ENCODE peak calls at places on chromosomes 11 and 22, in ten cellular contexts. L is heart right ventricle, P is cardiac muscle cell, F is sigmoid colon, A is body of pancreas, V is retinal pigment epithelial cell, J is A549, B is fibroblast of lung, Z is tibial artery, D is endothelial cell of umbilical vein. C is an unnamed sample.

GRCh38 chr22:21666786-21667185 is 974 bp downstream of the PPIL2 start:
- DNase-seq in L (no peak), P (no peak), F (no peak), A (no peak), V (no peak), J (no peak), B (no peak), Z (no peak), D (no peak), C (no peak)

GRCh38 chr11:58142781-58143180 is 17.5 kb upstream of the OR9I1 start:
- DNase-seq in L (no peak), P (no peak), F (no peak), A (no peak), V (no peak), J (no peak), B (no peak), Z (no peak), D (no peak), C (no peak)

GRCh38 chr11:13885083-13885482 is 77.4 kb upstream of the SPON1 start:
- DNase-seq in L (no peak), P (no peak), F (no peak), A (no peak), V (no peak), J (no peak), B (no peak), Z (no peak), D (no peak), C (no peak)

GRCh38 chr11:14582835-14583234 is 60.8 kb upstream of the PDE3B start:
- DNase-seq in L (no peak), P (no peak), F (no peak), A (no peak), V (no peak), J (no peak), B (peak), Z (no peak), D (no peak), C (no peak)

GRCh38 chr11:57205046-57205671 is 23.4 kb downstream of the LRRC55 start:
- DNase-seq in L (peak), P (no peak), F (no peak), A (no peak), V (no peak), J (no peak), B (peak), Z (no peak), D (no peak), C (no peak)

GRCh38 chr22:39825661-39826102 is 67.9 kb downstream of the ENTHD1 start:
- DNase-seq in L (no peak), P (no peak), F (no peak), A (no peak), V (no peak), J (no peak), B (no peak), Z (no peak), D (no peak), C (no peak)

GRCh38 chr11:58573451-58574104 is 2.1 kb downstream of the LPXN start:
- DNase-seq in L (no peak), P (peak), F (peak), A (peak), V (peak), J (peak), B (peak), Z (peak), D (peak), C (peak)

GRCh38 chr22:38953091-38953490 is 4.3 kb upstream of the APOBEC3A start:
- DNase-seq in L (no peak), P (no peak), F (peak), A (peak), V (no peak), J (no peak), B (no peak), Z (peak), D (no peak), C (no peak)

GRCh38 chr11:69715446-69715845 is 11.6 kb upstream of the FGF19 start:
- DNase-seq in L (no peak), P (no peak), F (no peak), A (no peak), V (no peak), J (no peak), B (no peak), Z (no peak), D (no peak), C (no peak)

GRCh38 chr11:119970566-119970965 is 167.3 kb downstream of the TRIM29 start:
- DNase-seq in L (no peak), P (no peak), F (no peak), A (no peak), V (no peak), J (no peak), B (no peak), Z (no peak), D (no peak), C (no peak)

GRCh38 chr11:44978961-44979331 is 28.3 kb upstream of the TP53I11 start:
- DNase-seq in L (no peak), P (no peak), F (no peak), A (peak), V (no peak), J (peak), B (no peak), Z (no peak), D (peak), C (no peak)

GRCh38 chr11:62603771-62604170 is 2.1 kb upstream of the MTA2 start:
- DNase-seq in L (no peak), P (no peak), F (no peak), A (no peak), V (no peak), J (no peak), B (no peak), Z (no peak), D (no peak), C (no peak)

GRCh38 chr11:2446590-2447252 is 1.9 kb downstream of the KCNQ1 start:
- DNase-seq in L (no peak), P (no peak), F (no peak), A (peak), V (no peak), J (no peak), B (no peak), Z (no peak), D (no peak), C (no peak)

GRCh38 chr11:41920374-41920773 is 460.9 kb upstream of the LRRC4C start:
- DNase-seq in L (no peak), P (no peak), F (no peak), A (no peak), V (no peak), J (no peak), B (no peak), Z (no peak), D (no peak), C (no peak)

GRCh38 chr11:78783301-78783700 is 208.6 kb upstream of the NARS2 start:
- DNase-seq in L (no peak), P (no peak), F (no peak), A (no peak), V (no peak), J (no peak), B (no peak), Z (no peak), D (no peak), C (no peak)

GRCh38 chr11:62431171-62431895 is 12.5 kb downstream of the SCGB1A1 start:
- DNase-seq in L (no peak), P (no peak), F (no peak), A (no peak), V (no peak), J (no peak), B (peak), Z (no peak), D (no peak), C (no peak)

GRCh38 chr11:69131644-69132300 is 24.0 kb upstream of the SMIM38 start:
- DNase-seq in L (peak), P (peak), F (no peak), A (peak), V (no peak), J (peak), B (peak), Z (peak), D (peak), C (peak)

GRCh38 chr11:41494716-41495115 is 35.3 kb upstream of the LRRC4C start:
- DNase-seq in L (no peak), P (no peak), F (no peak), A (no peak), V (no peak), J (no peak), B (no peak), Z (no peak), D (no peak), C (no peak)

GRCh38 chr11:67240575-67241389 is 25.5 kb upstream of the GRK2 start:
- DNase-seq in L (peak), P (peak), F (peak), A (peak), V (peak), J (peak), B (peak), Z (peak), D (peak), C (no peak)

GRCh38 chr11:40293655-40294342 is 1165.7 kb downstream of the LRRC4C start:
- DNase-seq in L (peak), P (peak), F (peak), A (peak), V (peak), J (peak), B (peak), Z (peak), D (peak), C (peak)

GRCh38 chr11:20493340-20493739 is 105.8 kb downstream of the PRMT3 start:
- DNase-seq in L (no peak), P (no peak), F (no peak), A (no peak), V (no peak), J (no peak), B (no peak), Z (no peak), D (no peak), C (no peak)

GRCh38 chr22:22465782-22466181 is 42.8 kb downstream of the ZNF280B start:
- DNase-seq in L (no peak), P (no peak), F (no peak), A (no peak), V (no peak), J (no peak), B (no peak), Z (no peak), D (no peak), C (no peak)

GRCh38 chr22:42116848-42117424 is 13.7 kb downstream of the CYP2D6 start:
- DNase-seq in L (no peak), P (no peak), F (no peak), A (peak), V (peak), J (no peak), B (peak), Z (no peak), D (peak), C (no peak)

GRCh38 chr11:44726278-44727113 is at the start of gene TSPAN18:
- DNase-seq in L (peak), P (peak), F (peak), A (no peak), V (no peak), J (no peak), B (no peak), Z (no peak), D (no peak), C (no peak)

GRCh38 chr11:3220521-3221407 is 2.2 kb upstream of the MRGPRG start:
- DNase-seq in L (peak), P (no peak), F (peak), A (no peak), V (no peak), J (no peak), B (no peak), Z (peak), D (no peak), C (no peak)

GRCh38 chr11:118434553-118435232 is 1.6 kb upstream of the KMT2A start:
- DNase-seq in L (peak), P (peak), F (peak), A (peak), V (no peak), J (no peak), B (peak), Z (peak), D (peak), C (no peak)

GRCh38 chr11:110297082-110297725 is 790 bp upstream of the RDX start:
- DNase-seq in L (no peak), P (no peak), F (no peak), A (no peak), V (no peak), J (no peak), B (peak), Z (no peak), D (no peak), C (no peak)

GRCh38 chr11:80477178-80477577 is 1036.3 kb upstream of the TENM4 start:
- DNase-seq in L (no peak), P (no peak), F (no peak), A (no peak), V (no peak), J (no peak), B (no peak), Z (no peak), D (no peak), C (no peak)

GRCh38 chr11:78350101-78350645 is 67.4 kb downstream of the GAB2 start:
- DNase-seq in L (no peak), P (no peak), F (peak), A (no peak), V (peak), J (no peak), B (peak), Z (no peak), D (peak), C (no peak)

GRCh38 chr22:21766933-21767462 is 31.4 kb upstream of the YPEL1 start:
- DNase-seq in L (no peak), P (no peak), F (no peak), A (peak), V (no peak), J (no peak), B (no peak), Z (no peak), D (no peak), C (no peak)

GRCh38 chr22:27105142-27106025 is 448.0 kb downstream of the MIAT start:
- DNase-seq in L (peak), P (no peak), F (peak), A (peak), V (no peak), J (no peak), B (peak), Z (peak), D (peak), C (no peak)

GRCh38 chr11:76885390-76886097 is 24.8 kb downstream of the ACER3 start:
- DNase-seq in L (no peak), P (no peak), F (no peak), A (no peak), V (peak), J (no peak), B (peak), Z (no peak), D (peak), C (peak)

GRCh38 chr11:12449961-12450715 is 72.8 kb downstream of the PARVA start:
- DNase-seq in L (no peak), P (no peak), F (no peak), A (no peak), V (peak), J (no peak), B (peak), Z (no peak), D (no peak), C (no peak)

GRCh38 chr22:26172389-26172990 is 3.2 kb downstream of the SEZ6L start:
- DNase-seq in L (no peak), P (peak), F (no peak), A (peak), V (no peak), J (peak), B (peak), Z (no peak), D (peak), C (peak)

GRCh38 chr11:130894322-130895025 is 21.8 kb downstream of the SNX19 start:
- DNase-seq in L (peak), P (peak), F (peak), A (peak), V (no peak), J (peak), B (peak), Z (peak), D (peak), C (no peak)

GRCh38 chr11:130892847-130893246 is 23.4 kb downstream of the SNX19 start:
- DNase-seq in L (no peak), P (no peak), F (no peak), A (no peak), V (no peak), J (no peak), B (no peak), Z (no peak), D (no peak), C (no peak)

GRCh38 chr11:130899106-130899505 is 17.2 kb downstream of the SNX19 start:
- DNase-seq in L (no peak), P (no peak), F (no peak), A (peak), V (no peak), J (no peak), B (no peak), Z (no peak), D (no peak), C (no peak)

GRCh38 chr11:130902380-130902779 is 13.9 kb downstream of the SNX19 start:
- DNase-seq in L (no peak), P (no peak), F (no peak), A (no peak), V (no peak), J (no peak), B (no peak), Z (no peak), D (no peak), C (no peak)

DNA sequence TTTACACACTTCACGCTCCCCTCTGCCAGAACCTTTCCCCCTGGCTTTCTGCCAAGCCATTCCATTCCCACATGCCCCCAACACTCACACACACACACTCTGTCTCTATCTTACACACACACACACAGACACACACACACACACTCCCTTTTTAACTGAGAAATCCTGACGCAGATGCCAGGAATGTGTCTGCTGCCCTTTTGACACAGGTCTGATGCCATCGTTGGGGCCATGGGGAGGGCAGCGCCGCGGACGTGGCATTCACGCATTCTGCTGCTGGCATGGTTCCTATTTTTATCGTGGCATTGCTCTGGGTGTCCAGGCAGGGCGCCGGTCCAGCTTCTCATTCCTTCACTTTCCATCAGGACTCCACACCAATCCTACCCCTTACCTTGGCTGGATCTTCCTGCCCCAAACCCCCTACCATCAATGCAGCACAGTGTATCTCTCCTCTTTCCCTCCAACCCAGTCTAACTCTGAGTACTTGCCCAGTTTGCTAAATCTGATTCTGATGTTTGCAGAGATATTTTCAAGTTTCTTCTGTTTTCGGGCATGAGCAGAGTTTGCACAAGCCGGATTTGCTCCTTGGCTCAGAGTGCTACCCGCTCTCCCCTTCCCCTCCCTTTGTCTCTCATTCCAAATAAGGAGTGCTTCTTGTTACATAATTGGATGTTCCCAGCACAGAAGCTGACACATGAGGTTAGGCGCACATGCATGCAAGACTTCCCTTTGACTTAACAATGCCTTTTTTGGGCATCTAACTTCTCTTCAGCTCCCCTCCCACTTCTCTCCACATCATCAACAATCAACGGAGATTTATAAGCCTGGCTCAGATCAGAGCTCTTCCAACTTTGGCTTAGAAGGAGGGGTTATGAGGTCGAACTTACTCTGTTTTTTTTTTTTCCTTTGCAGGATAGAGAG is 18.8 kb downstream of the SNX19 start:
- DNase-seq in L (peak), P (no peak), F (peak), A (peak), V (peak), J (no peak), B (peak), Z (peak), D (peak), C (peak)
- H3K4me3 ChIP-seq in L (no peak), P (no peak), F (peak), A (no peak), V (peak), J (no peak), B (no peak), Z (peak), D (no peak), C (no peak)

GRCh38 chr22:48576333-48577013 is 1251.2 kb downstream of the BRD1 start:
- DNase-seq in L (no peak), P (peak), F (no peak), A (peak), V (no peak), J (peak), B (no peak), Z (no peak), D (no peak), C (no peak)
- TF ChIP-seq CTCF in L (peak), P (no peak), F (peak), A (peak), V (no peak), J (peak), B (no peak), Z (peak), D (peak), C (no peak)

GRCh38 chr11:74749127-74749964 is 697 bp downstream of the RNF169 start:
- DNase-seq in L (peak), P (peak), F (no peak), A (peak), V (no peak), J (peak), B (peak), Z (peak), D (peak), C (no peak)
- H3K4me3 ChIP-seq in L (peak), P (peak), F (peak), A (peak), V (peak), J (peak), B (peak), Z (peak), D (peak), C (peak)

GRCh38 chr11:95790933-95791247 is 592 bp downstream of the CEP57 start:
- DNase-seq in L (peak), P (peak), F (peak), A (peak), V (peak), J (peak), B (peak), Z (peak), D (peak), C (no peak)

GRCh38 chr11:95789506-95790122 is at the start of gene FAM76B:
- DNase-seq in L (peak), P (peak), F (peak), A (peak), V (peak), J (peak), B (peak), Z (peak), D (peak), C (peak)

GRCh38 chr11:95790123-95790932 is at the start of gene CEP57:
- DNase-seq in L (peak), P (peak), F (peak), A (peak), V (peak), J (peak), B (peak), Z (peak), D (peak), C (peak)

GRCh38 chr11:95791385-95792033 is 1.2 kb downstream of the CEP57 start:
- DNase-seq in L (no peak), P (no peak), F (no peak), A (no peak), V (no peak), J (no peak), B (no peak), Z (no peak), D (no peak), C (no peak)

GRCh38 chr11:95788921-95789505 is 569 bp downstream of the FAM76B start:
- DNase-seq in L (no peak), P (peak), F (no peak), A (peak), V (peak), J (peak), B (peak), Z (no peak), D (peak), C (no peak)
- TF ChIP-seq CTCF in L (peak), P (peak), F (no peak), A (no peak), V (peak), J (no peak), B (peak), Z (no peak), D (peak), C (peak)

DNA sequence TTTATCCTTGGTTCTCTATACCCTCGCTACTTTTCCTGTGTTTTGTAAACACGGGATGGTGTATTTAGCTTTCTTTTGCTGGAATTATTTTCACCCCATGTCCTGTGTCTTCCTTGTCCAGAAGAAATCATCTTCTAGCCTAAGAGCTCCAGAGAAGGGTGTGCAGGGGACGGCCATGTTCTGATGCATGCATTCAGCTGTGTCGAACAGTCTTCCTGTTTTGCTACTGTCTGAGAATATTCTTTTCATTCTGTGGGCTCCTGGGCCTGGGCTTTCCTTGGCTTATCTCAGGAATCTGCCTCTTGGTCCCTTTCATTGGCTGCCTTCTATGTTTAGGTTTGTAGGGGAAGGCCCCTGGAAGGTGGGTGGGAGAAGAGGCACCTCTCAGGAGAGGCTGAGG is 10.6 kb upstream of the PLET1 start:
- DNase-seq in L (no peak), P (no peak), F (no peak), A (no peak), V (no peak), J (no peak), B (no peak), Z (no peak), D (no peak), C (no peak)
- H3K4me3 ChIP-seq in L (no peak), P (no peak), F (no peak), A (no peak), V (no peak), J (no peak), B (no peak), Z (no peak), D (no peak), C (no peak)

GRCh38 chr22:36332623-36333331 is 55.0 kb downstream of the MYH9 start:
- DNase-seq in L (no peak), P (peak), F (no peak), A (peak), V (no peak), J (no peak), B (no peak), Z (peak), D (peak), C (no peak)

GRCh38 chr22:36334838-36335603 is 52.7 kb downstream of the MYH9 start:
- DNase-seq in L (peak), P (no peak), F (peak), A (peak), V (no peak), J (no peak), B (peak), Z (no peak), D (no peak), C (no peak)

GRCh38 chr22:36333632-36334031 is 54.1 kb downstream of the MYH9 start:
- DNase-seq in L (no peak), P (no peak), F (no peak), A (peak), V (no peak), J (no peak), B (no peak), Z (peak), D (no peak), C (no peak)

GRCh38 chr22:36335621-36336020 is 52.1 kb downstream of the MYH9 start:
- DNase-seq in L (no peak), P (no peak), F (no peak), A (no peak), V (no peak), J (no peak), B (no peak), Z (no peak), D (no peak), C (no peak)

GRCh38 chr22:36334081-36334831 is 53.5 kb downstream of the MYH9 start:
- DNase-seq in L (peak), P (no peak), F (peak), A (peak), V (no peak), J (no peak), B (no peak), Z (peak), D (no peak), C (no peak)
- TF ChIP-seq CTCF in L (peak), P (peak), F (peak), A (no peak), V (peak), J (no peak), B (no peak), Z (no peak), D (peak), C (peak)

C was measured in epithelial cell of proximal tubule.